ENCODE peak calls at places on chromosomes 4 and X, in six cellular contexts. T, L, Q, K, J and O are unnamed samples.

GRCh38 chr4:142944565-142944964 is 98.5 kb upstream of the INPP4B start:
- DNase-seq in T (no peak), L (no peak), Q (no peak), K (no peak), J (no peak), O (no peak)

GRCh38 chr4:93749351-93749761 is 79.2 kb upstream of the ATOH1 start:
- DNase-seq in T (no peak), L (no peak), Q (no peak), K (peak), J (no peak), O (peak)

GRCh38 chr4:110527156-110527555 is 51.2 kb downstream of the ENPEP start:
- DNase-seq in T (no peak), L (no peak), Q (no peak), K (no peak), J (no peak), O (no peak)

GRCh38 chr4:82984459-82984858 is 26.2 kb downstream of the LIN54 start:
- DNase-seq in T (no peak), L (no peak), Q (peak), K (no peak), J (no peak), O (no peak)

GRCh38 chrX:10507876-10508275 is 112.5 kb downstream of the MID1 start:
- DNase-seq in T (no peak), L (no peak), Q (peak), K (no peak), J (no peak), O (no peak)

GRCh38 chrX:48937065-48937907 is 18.5 kb upstream of the PIM2 start:
- DNase-seq in T (no peak), L (no peak), Q (peak), K (peak), J (peak), O (peak)

GRCh38 chr4:5956285-5957021 is 61.8 kb downstream of the C4orf50 start:
- DNase-seq in T (no peak), L (peak), Q (no peak), K (no peak), J (no peak), O (no peak)

GRCh38 chrX:70190225-70190624 is 12.9 kb downstream of the DGAT2L6 start:
- DNase-seq in T (no peak), L (no peak), Q (no peak), K (no peak), J (no peak), O (no peak)

GRCh38 chr4:162016991-162017390 is 146.8 kb downstream of the FSTL5 start:
- DNase-seq in T (no peak), L (no peak), Q (no peak), K (no peak), J (no peak), O (no peak)

GRCh38 chr4:110631582-110632505 is 9.0 kb upstream of the PITX2 start:
- DNase-seq in T (peak), L (peak), Q (peak), K (no peak), J (peak), O (peak)

GRCh38 chr4:41207330-41207831 is 7.0 kb downstream of the APBB2 start:
- DNase-seq in T (no peak), L (no peak), Q (peak), K (no peak), J (peak), O (no peak)

GRCh38 chrX:154695913-154696312 is 42.5 kb upstream of the CTAG2 start:
- DNase-seq in T (no peak), L (no peak), Q (peak), K (no peak), J (peak), O (no peak)

GRCh38 chr4:8332891-8333331 is 63.4 kb downstream of the HTRA3 start:
- DNase-seq in T (peak), L (peak), Q (no peak), K (no peak), J (no peak), O (no peak)

GRCh38 chr4:742742-743311 is 37.2 kb downstream of the PCGF3 start:
- DNase-seq in T (no peak), L (peak), Q (peak), K (no peak), J (peak), O (peak)

GRCh38 chr4:174023641-174024040 is 259.8 kb downstream of the FBXO8 start:
- DNase-seq in T (no peak), L (no peak), Q (no peak), K (no peak), J (no peak), O (no peak)

GRCh38 chrX:118177708-118178107 is 61.1 kb upstream of the KLHL13 start:
- DNase-seq in T (no peak), L (no peak), Q (no peak), K (no peak), J (no peak), O (no peak)

GRCh38 chr4:26322349-26322748 is 1.5 kb downstream of the RBPJ start:
- DNase-seq in T (no peak), L (no peak), Q (no peak), K (no peak), J (no peak), O (no peak)

GRCh38 chrX:30275498-30275897 is 28.6 kb downstream of the MAGEB1 start:
- DNase-seq in T (no peak), L (no peak), Q (peak), K (no peak), J (no peak), O (no peak)
- TF ChIP-seq CTCF in T (peak), L (no peak), Q (peak), K (peak), J (no peak), O (peak)

DNA sequence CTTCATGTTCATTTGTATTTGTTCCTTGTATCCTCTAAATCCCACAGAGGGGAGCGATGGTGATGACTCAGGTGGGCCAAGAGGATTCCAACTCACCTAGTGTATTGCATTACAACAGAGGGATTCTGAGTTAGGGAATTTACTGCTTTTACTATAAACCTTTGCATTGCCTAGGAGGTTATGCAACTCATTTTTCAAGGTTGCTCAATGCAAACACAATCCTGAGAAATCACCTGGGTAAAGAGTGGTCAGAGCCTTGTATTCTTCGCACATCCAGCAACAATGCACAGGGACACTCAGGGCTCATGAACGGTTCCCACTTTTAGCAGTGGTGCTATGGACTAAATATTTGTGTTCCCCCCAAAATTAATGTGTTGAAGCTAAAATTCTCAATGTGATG is 28.6 kb upstream of the LSM6 start:
- DNase-seq in T (no peak), L (no peak), Q (no peak), K (no peak), J (no peak), O (no peak)
- TF ChIP-seq CTCF in T (no peak), L (no peak), Q (no peak), K (no peak), J (no peak), O (no peak)

DNA sequence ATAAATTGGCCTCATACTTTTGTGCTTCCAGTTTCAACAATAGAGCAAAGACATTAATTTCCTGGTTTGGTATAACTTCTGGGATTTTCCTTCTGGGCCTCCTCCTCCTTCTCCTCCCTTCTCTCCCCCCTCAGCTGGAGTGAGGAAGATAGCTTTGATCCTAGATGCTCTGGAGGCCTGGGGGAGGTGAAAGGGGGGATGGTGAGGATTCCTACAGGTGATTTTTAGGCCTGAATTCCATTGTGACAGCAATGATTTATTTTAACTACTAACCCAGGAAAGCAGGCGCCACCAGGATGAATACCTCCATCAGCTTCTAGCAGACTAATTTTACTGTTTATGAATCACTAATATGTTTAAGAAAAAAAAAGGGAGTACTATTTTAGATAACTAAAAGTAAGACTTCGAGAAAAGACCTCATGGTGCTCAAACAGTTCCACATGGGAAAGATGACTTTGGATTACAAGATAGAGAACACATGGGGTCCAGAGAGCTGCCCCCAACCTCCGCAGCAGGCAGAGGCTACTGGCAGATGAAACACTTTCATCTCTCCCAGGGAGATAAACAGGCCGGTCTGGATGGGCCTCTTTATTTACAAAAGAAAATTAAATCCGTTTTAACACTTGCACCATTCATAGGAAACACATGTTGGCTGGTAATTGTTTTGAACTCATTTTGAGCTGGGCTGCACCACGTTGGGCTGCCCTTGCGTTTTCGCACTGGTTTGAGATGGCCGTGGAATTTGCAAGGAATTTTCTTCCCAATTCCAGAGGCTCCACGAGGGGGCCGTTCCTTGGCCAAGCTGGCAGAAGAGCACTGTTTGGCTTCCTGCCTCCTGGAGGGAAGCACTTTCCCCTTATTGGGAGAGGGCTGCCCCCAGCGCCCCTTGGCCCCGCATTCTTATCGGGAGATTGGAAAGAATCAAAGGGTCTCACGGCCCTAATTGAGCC is 125.1 kb upstream of the STX18 start:
- DNase-seq in T (peak), L (peak), Q (peak), K (no peak), J (no peak), O (no peak)
- TF ChIP-seq CTCF in T (no peak), L (no peak), Q (no peak), K (no peak), J (no peak), O (no peak)

GRCh38 chrX:35726176-35726575 is 72.0 kb upstream of the MAGEB16 start:
- DNase-seq in T (no peak), L (no peak), Q (peak), K (no peak), J (no peak), O (no peak)
- TF ChIP-seq CTCF in T (peak), L (no peak), Q (peak), K (no peak), J (no peak), O (no peak)

GRCh38 chr4:147927377-147928137 is 195.7 kb downstream of the ARHGAP10 start:
- DNase-seq in T (no peak), L (no peak), Q (no peak), K (no peak), J (peak), O (no peak)

GRCh38 chr4:147923854-147924253 is 192.0 kb downstream of the ARHGAP10 start:
- DNase-seq in T (no peak), L (no peak), Q (no peak), K (no peak), J (no peak), O (peak)

GRCh38 chr4:147928400-147928799 is 196.5 kb downstream of the ARHGAP10 start:
- DNase-seq in T (no peak), L (no peak), Q (no peak), K (no peak), J (no peak), O (no peak)

GRCh38 chr4:147924604-147925412 is 192.9 kb downstream of the ARHGAP10 start:
- DNase-seq in T (no peak), L (peak), Q (peak), K (no peak), J (peak), O (peak)
- TF ChIP-seq CTCF in T (peak), L (no peak), Q (peak), K (peak), J (peak), O (peak)

DNA sequence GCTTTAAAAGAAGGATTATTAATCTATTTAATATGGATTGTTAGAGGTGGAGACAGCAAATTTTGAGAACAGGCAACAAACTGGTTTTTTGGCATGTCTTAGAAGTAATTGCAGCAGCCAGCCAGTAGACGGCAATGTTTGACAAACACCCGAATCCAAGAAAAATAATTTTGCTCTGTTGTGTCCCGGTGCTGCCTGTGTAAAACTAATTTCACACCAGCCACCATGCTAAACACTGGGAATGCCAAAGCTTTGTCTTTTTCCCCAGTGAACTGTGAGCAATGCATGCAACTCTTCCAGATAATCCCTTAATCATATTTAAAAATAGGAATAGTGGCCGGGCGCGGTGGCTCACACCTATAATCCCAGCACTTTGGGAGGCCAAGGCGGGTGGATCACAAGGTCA is 25.9 kb downstream of the SMIM31 start:
- DNase-seq in T (no peak), L (no peak), Q (peak), K (peak), J (no peak), O (peak)
- TF ChIP-seq CTCF in T (peak), L (peak), Q (peak), K (peak), J (peak), O (peak)

DNA sequence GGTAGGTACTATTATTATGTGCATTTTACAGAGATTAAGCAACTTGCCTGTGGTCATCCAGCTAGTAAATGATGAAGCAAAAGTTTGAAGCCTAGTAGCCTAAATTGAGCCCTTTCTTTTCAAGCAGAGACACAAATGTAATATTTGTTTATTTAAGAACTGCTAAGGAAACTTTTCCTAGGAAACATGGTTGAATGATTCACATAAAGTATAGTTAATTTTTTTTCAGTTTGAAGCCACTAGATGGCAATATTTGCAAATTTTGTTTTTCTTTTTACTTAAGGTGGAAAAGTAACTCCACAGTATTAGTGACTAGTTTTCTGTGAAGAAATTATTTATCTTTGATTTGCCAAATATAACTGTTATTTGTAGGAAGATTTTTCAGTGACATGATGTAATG is 52.8 kb upstream of the ANKRD17 start:
- DNase-seq in T (no peak), L (no peak), Q (peak), K (no peak), J (no peak), O (no peak)
- TF ChIP-seq CTCF in T (peak), L (no peak), Q (peak), K (peak), J (peak), O (no peak)

DNA sequence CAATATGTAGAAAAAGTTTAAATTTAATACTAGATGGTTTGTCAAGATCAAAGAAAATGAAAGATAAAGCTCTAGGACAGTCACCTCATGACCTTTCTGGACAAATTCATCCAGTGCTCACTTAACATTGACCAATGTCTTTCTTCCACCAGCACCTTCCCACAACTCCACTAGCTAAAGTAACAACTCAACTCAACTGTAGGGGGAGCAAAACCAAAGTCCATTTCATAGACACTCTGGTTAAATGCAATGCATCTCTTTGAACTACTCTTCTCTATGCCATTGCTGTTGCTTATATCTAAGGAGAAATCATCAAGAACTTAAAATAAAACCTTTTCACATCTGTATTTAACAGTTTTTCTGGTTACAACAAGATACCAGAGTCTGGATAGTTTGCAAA is 25.1 kb downstream of the UGT2B4 start:
- DNase-seq in T (no peak), L (no peak), Q (peak), K (no peak), J (no peak), O (no peak)
- TF ChIP-seq CTCF in T (no peak), L (no peak), Q (no peak), K (no peak), J (no peak), O (no peak)

DNA sequence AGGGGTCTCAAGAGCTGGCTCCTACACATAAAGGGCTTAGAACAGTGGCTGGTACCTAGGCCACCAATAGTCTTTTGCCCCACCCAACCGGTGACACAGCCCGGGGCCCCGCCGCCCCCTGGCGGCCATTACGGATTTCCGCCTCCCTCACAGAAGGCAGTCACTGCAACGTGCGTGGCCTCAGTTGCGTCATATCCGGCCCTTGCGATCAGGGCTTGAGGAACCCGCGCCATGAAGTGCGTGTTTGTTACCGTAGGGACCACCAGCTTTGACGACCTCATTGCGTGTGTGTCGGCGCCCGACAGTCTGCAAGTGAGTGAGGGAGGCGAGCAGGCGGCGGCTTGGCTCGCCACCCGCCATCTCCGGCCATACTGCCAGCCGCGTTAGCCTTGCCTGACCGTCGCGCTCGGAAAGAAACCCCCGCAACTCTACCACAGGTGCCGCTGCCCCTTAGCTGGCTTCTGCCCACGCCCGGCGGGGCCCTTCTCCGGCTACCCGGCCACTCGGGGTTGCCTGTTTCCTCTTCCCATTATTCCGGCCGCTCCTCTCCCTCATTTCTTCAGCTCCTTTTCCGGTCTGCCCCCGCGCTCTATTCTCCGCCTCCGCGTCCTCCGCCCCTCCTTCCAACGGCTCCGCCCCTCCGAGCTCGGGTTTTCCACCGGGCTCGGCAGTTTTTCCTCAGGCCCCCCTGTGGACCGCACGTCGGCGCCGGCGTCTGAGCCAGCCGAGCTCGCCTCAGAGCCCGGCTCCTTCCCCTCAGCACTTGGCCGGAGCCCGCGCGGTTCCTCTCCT is at the start of gene ALG13:
- DNase-seq in T (peak), L (peak), Q (peak), K (peak), J (peak), O (peak)
- TF ChIP-seq CTCF in T (peak), L (peak), Q (peak), K (peak), J (peak), O (peak)

GRCh38 chrX:106862972-106863688 is 40.0 kb downstream of the RIPPLY1 start:
- DNase-seq in T (no peak), L (no peak), Q (peak), K (no peak), J (no peak), O (peak)
- TF ChIP-seq CTCF in T (peak), L (no peak), Q (peak), K (peak), J (peak), O (peak)